ENCODE peak calls at places on chromosome 20, in eight cellular contexts. Z is A673, G is tibial nerve, Q is WERI-Rb-1, N is dorsolateral prefrontal cortex, K is HL-60, S is fibroblast of lung, M is pancreas. U is an unnamed sample.

GRCh38 chr20:13515291-13515690 is 123.4 kb downstream of the TASP1 start:
- DNase-seq in Z (no peak), G (no peak), Q (no peak), N (no peak), K (no peak), S (no peak), M (no peak), U (no peak)

GRCh38 chr20:25288291-25289181 is 40.7 kb downstream of the PYGB start:
- DNase-seq in Z (no peak), G (no peak), Q (no peak), N (no peak), K (no peak), S (no peak), M (no peak), U (peak; percentile 49)

GRCh38 chr20:59749293-59749680 is 144.9 kb downstream of the PHACTR3 start:
- DNase-seq in Z (no peak), G (no peak), Q (no peak), N (no peak), K (no peak), S (peak; percentile 21), M (no peak), U (no peak)

GRCh38 chr20:24779166-24779565 is 169.9 kb upstream of the CST7 start:
- DNase-seq in Z (peak; percentile 60), G (no peak), Q (no peak), N (no peak), K (no peak), S (no peak), M (no peak), U (no peak)

GRCh38 chr20:371755-372542 is 8.6 kb upstream of the TRIB3 start:
- DNase-seq in Z (peak; percentile 85), G (peak; percentile 52), Q (peak; percentile 63), N (no peak), K (peak; percentile 92), S (peak; percentile 93), M (peak; percentile 88), U (peak; percentile 88)

GRCh38 chr20:13220857-13221297 is at the start of gene ISM1:
- DNase-seq in Z (peak; percentile 28), G (no peak), Q (no peak), N (no peak), K (no peak), S (no peak), M (peak; percentile 50), U (peak; percentile 32)

GRCh38 chr20:63025534-63026331 is 19.0 kb upstream of the BHLHE23 start:
- DNase-seq in Z (peak; percentile 79), G (no peak), Q (peak; percentile 80), N (peak; percentile 49), K (peak; percentile 51), S (no peak), M (no peak), U (no peak)

GRCh38 chr20:48467622-48468021 is 360.2 kb downstream of the PREX1 start:
- DNase-seq in Z (no peak), G (no peak), Q (no peak), N (no peak), K (peak; percentile 14), S (no peak), M (no peak), U (no peak)

GRCh38 chr20:37095108-37095608 is 639 bp downstream of the RBL1 start:
- DNase-seq in Z (no peak), G (no peak), Q (peak; percentile 27), N (no peak), K (peak; percentile 39), S (peak; percentile 6), M (peak; percentile 22), U (no peak)

GRCh38 chr20:50516180-50516934 is 6.2 kb downstream of the PTPN1 start:
- DNase-seq in Z (no peak), G (no peak), Q (no peak), N (no peak), K (no peak), S (no peak), M (no peak), U (no peak)

GRCh38 chr20:32583581-32584045 is 1.5 kb downstream of the NOL4L start:
- DNase-seq in Z (no peak), G (no peak), Q (peak; percentile 68), N (no peak), K (no peak), S (no peak), M (no peak), U (no peak)

GRCh38 chr20:41223112-41223511 is 85.8 kb downstream of the PLCG1 start:
- DNase-seq in Z (no peak), G (no peak), Q (no peak), N (no peak), K (no peak), S (no peak), M (no peak), U (no peak)

GRCh38 chr20:19212524-19213502 is at the start of gene SLC24A3:
- DNase-seq in Z (peak; percentile 88), G (no peak), Q (peak; percentile 50), N (peak; percentile 61), K (peak; percentile 53), S (peak; percentile 31), M (peak; percentile 46), U (peak; percentile 93)
- TF ChIP-seq CTCF in Z (peak; percentile 49), G (peak; percentile 41), Q (peak; percentile 20), N (no peak), K (peak; percentile 6), S (no peak), M (no peak), U (peak; percentile 41)

GRCh38 chr20:1757606-1758507 is 100.3 kb upstream of the SIRPG start:
- DNase-seq in Z (peak; percentile 26), G (no peak), Q (no peak), N (no peak), K (peak; percentile 38), S (no peak), M (no peak), U (no peak)

GRCh38 chr20:1758765-1759164 is 101.2 kb upstream of the SIRPG start:
- DNase-seq in Z (no peak), G (no peak), Q (no peak), N (no peak), K (no peak), S (no peak), M (no peak), U (no peak)

GRCh38 chr20:1761598-1761997 is 104.0 kb upstream of the SIRPG start:
- DNase-seq in Z (no peak), G (no peak), Q (no peak), N (no peak), K (no peak), S (no peak), M (no peak), U (no peak)

GRCh38 chr20:1764136-1765033 is 106.8 kb upstream of the SIRPG start:
- DNase-seq in Z (peak; percentile 85), G (peak; percentile 84), Q (peak; percentile 71), N (peak; percentile 81), K (peak; percentile 85), S (peak; percentile 87), M (peak; percentile 70), U (peak; percentile 82)

DNA sequence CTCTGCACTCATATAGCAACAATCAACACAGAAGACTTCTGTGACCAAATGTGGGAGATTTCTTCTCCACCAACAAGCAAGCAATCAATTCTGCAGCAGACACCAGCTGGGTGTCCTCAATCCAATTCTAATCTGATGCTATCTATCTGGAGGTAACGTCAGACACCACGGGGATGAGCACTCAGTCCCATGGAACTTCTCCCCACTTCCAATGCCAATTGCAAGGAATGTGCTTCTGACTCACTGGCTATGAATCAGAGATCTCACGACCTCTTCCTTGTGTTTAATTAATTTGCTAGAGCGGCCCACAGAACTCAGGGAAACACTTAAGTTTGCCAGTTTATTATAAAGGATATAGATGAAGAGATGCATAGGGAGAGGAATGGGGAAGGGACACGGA is 103.5 kb upstream of the SIRPG start:
- DNase-seq in Z (peak; percentile 33), G (no peak), Q (no peak), N (no peak), K (no peak), S (peak; percentile 80), M (no peak), U (no peak)
- H3K27ac ChIP-seq in Z (no peak overlapping the region), G (no peak overlapping the region), Q (no peak overlapping the region), N (no peak overlapping the region), K (no peak overlapping the region), S (no peak overlapping the region), M (no peak overlapping the region), U (no peak overlapping the region)

GRCh38 chr20:45814314-45814713 is 1.9 kb downstream of the UBE2C start:
- DNase-seq in Z (no peak), G (no peak), Q (no peak), N (no peak), K (no peak), S (peak; percentile 66), M (no peak), U (no peak)

GRCh38 chr20:45816951-45817651 is 4.7 kb downstream of the UBE2C start:
- DNase-seq in Z (no peak), G (no peak), Q (no peak), N (no peak), K (no peak), S (no peak), M (no peak), U (no peak)

GRCh38 chr20:45818239-45818638 is 5.8 kb downstream of the UBE2C start:
- DNase-seq in Z (no peak), G (no peak), Q (no peak), N (no peak), K (no peak), S (no peak), M (no peak), U (no peak)

GRCh38 chr20:45819466-45819865 is 7.0 kb downstream of the UBE2C start:
- DNase-seq in Z (no peak), G (no peak), Q (no peak), N (no peak), K (no peak), S (no peak), M (no peak), U (no peak)

GRCh38 chr20:45817652-45818194 is 5.3 kb downstream of the UBE2C start:
- DNase-seq in Z (no peak), G (peak; percentile 45), Q (no peak), N (no peak), K (no peak), S (peak; percentile 85), M (no peak), U (no peak)
- TF ChIP-seq CTCF in Z (no peak), G (no peak), Q (no peak), N (no peak), K (no peak), S (no peak), M (no peak), U (no peak)

GRCh38 chr20:4681971-4682370 is 39.7 kb upstream of the PRND start:
- DNase-seq in Z (no peak), G (no peak), Q (no peak), N (no peak), K (no peak), S (peak; percentile 74), M (no peak), U (no peak)
- H3K27ac ChIP-seq in Z (no peak overlapping the region), G (no peak overlapping the region), Q (no peak overlapping the region), N (peak overlapping the region; percentile 85), K (no peak overlapping the region), S (no peak overlapping the region), M (no peak overlapping the region), U (no peak overlapping the region)

U was measured in left lung.